ENCODE peak calls at places on chromosome 12, in ten cellular contexts. P, Q, G, E, N, J, F, Z, K and C are unnamed samples.

GRCh38 chr12:117819160-117819559 is 149.6 kb downstream of the KSR2 start:
- DNase-seq in F (no peak), J (no peak), Z (no peak), K (no peak), G (no peak), Q (no peak), P (no peak), N (no peak), E (no peak), C (no peak)

GRCh38 chr12:74317078-74317581 is 220.5 kb upstream of the ATXN7L3B start:
- DNase-seq in K (no peak), P (peak), Z (no peak), E (peak), Q (peak), G (no peak), F (peak), N (no peak), J (no peak), C (no peak)

GRCh38 chr12:118608770-118609344 is 232.5 kb downstream of the SUDS3 start:
- DNase-seq in Q (no peak), P (no peak), G (no peak), F (no peak), J (no peak), N (no peak), E (no peak), K (no peak), Z (no peak), C (no peak)

GRCh38 chr12:16607895-16608294 is 1.9 kb upstream of the LMO3 start:
- DNase-seq in F (no peak), K (no peak), G (no peak), Q (peak), N (no peak), J (no peak), E (no peak), P (peak), Z (no peak), C (no peak)

GRCh38 chr12:46470039-46470627 is 97.6 kb upstream of the SLC38A2 start:
- DNase-seq in K (no peak), G (no peak), J (no peak), P (no peak), Q (no peak), E (no peak), N (no peak), F (no peak), Z (no peak), C (no peak)

GRCh38 chr12:57091633-57092528 is 3.0 kb downstream of the NAB2 start:
- DNase-seq in Z (peak), K (no peak), F (no peak), G (no peak), E (no peak), J (no peak), Q (no peak), N (no peak), P (no peak), C (no peak)

GRCh38 chr12:50013361-50014147 is 11.7 kb downstream of the RACGAP1 start:
- DNase-seq in J (no peak), Q (no peak), K (no peak), N (no peak), P (no peak), E (no peak), G (no peak), Z (no peak), F (no peak), C (no peak)

GRCh38 chr12:94644622-94645021 is 5.7 kb downstream of the TMCC3 start:
- DNase-seq in K (peak), N (no peak), J (no peak), F (no peak), Z (no peak), Q (peak), G (no peak), P (no peak), E (no peak), C (no peak)

GRCh38 chr12:45669762-45670161 is 59.7 kb upstream of the ARID2 start:
- DNase-seq in Q (no peak), K (peak), P (no peak), J (no peak), N (no peak), E (no peak), G (no peak), Z (no peak), F (no peak), C (no peak)

GRCh38 chr12:52189376-52190174 is 2.2 kb downstream of the KRT80 start:
- DNase-seq in E (no peak), J (no peak), P (no peak), F (no peak), N (no peak), Q (peak), K (no peak), G (no peak), Z (no peak), C (no peak)

GRCh38 chr12:52187640-52188039 is 4.2 kb downstream of the KRT80 start:
- DNase-seq in P (no peak), G (no peak), F (no peak), Q (no peak), E (no peak), N (no peak), Z (no peak), K (no peak), J (no peak), C (no peak)

GRCh38 chr12:52186135-52186840 is 5.5 kb downstream of the KRT80 start:
- DNase-seq in G (no peak), F (no peak), N (no peak), K (no peak), E (no peak), J (no peak), Q (no peak), P (no peak), Z (no peak), C (no peak)

GRCh38 chr12:52187206-52187605 is 4.6 kb downstream of the KRT80 start:
- DNase-seq in F (no peak), G (no peak), E (no peak), N (no peak), Q (no peak), Z (no peak), P (no peak), J (no peak), K (no peak), C (no peak)

DNA sequence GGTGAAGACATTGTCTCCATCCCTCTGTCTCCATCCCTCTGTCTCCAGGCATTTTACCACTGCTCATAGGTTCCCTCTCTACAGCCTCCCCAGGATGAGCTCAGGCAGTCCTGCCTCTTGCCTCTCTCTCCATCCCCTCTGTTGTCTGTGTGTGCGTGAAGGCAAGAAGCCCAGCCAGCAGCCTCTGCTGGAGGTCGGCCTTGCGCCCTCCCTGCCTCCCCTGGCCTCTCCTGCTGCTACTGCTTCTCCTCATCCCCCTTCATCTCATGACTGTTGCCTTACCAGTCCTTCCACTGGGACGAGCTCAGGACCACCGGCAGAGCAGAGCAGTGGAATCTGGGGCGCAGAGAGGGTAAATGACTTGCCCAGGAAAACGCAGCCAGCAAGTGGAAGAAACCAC is 3.2 kb downstream of the KRT80 start:
- DNase-seq in Q (no peak), K (no peak), F (no peak), E (no peak), N (no peak), P (no peak), Z (no peak), J (no peak), G (no peak), C (no peak)
- TF ChIP-seq POLR2A in Q (no peak), K (no peak), F (no peak), E (no peak), N (no peak), P (no peak), Z (no peak), J (no peak), G (no peak), C (no peak)

GRCh38 chr12:69904761-69905160 is 79.7 kb downstream of the MYRFL start:
- DNase-seq in N (no peak), J (no peak), P (no peak), Q (no peak), G (no peak), E (no peak), K (no peak), F (no peak), Z (no peak), C (no peak)

GRCh38 chr12:69905801-69906200 is 80.8 kb downstream of the MYRFL start:
- DNase-seq in N (no peak), P (no peak), F (no peak), Z (no peak), J (no peak), Q (no peak), E (no peak), G (no peak), K (no peak), C (no peak)

GRCh38 chr12:69903548-69903947 is 78.5 kb downstream of the MYRFL start:
- DNase-seq in K (no peak), P (no peak), G (no peak), E (no peak), Z (no peak), Q (no peak), F (no peak), N (no peak), J (no peak), C (no peak)

GRCh38 chr12:69908208-69908607 is 83.2 kb downstream of the MYRFL start:
- DNase-seq in F (no peak), N (no peak), J (no peak), G (no peak), E (no peak), P (no peak), Q (no peak), K (no peak), Z (no peak), C (no peak)

GRCh38 chr12:69906411-69907216 is 81.6 kb downstream of the MYRFL start:
- DNase-seq in N (peak), F (no peak), K (no peak), E (no peak), Q (no peak), Z (no peak), P (no peak), J (no peak), G (no peak), C (no peak)
- H3K4me3 ChIP-seq in N (no peak), F (no peak), K (no peak), E (no peak), Q (no peak), Z (no peak), P (no peak), J (no peak), G (no peak), C (no peak)

GRCh38 chr12:122078141-122079037 is at the start of gene MLXIP:
- DNase-seq in P (peak), K (peak), Q (peak), E (peak), F (peak), Z (peak), G (peak), N (peak), J (peak), C (peak)
- TF ChIP-seq POLR2A in P (peak), K (peak), Q (peak), E (peak), F (peak), Z (peak), G (peak), N (no peak), J (peak), C (no peak)

GRCh38 chr12:2960432-2960956 is 1.3 kb downstream of the TEAD4 start:
- DNase-seq in P (peak), Z (no peak), E (peak), N (no peak), F (no peak), K (no peak), Q (peak), G (no peak), J (no peak), C (no peak)

GRCh38 chr12:2960996-2961616 is 1.9 kb downstream of the TEAD4 start:
- DNase-seq in Z (no peak), P (no peak), G (no peak), J (no peak), N (no peak), K (no peak), E (no peak), F (no peak), Q (no peak), C (no peak)

GRCh38 chr12:2959194-2959507 is at the start of gene TEAD4:
- DNase-seq in Q (peak), G (peak), N (no peak), Z (peak), J (no peak), E (peak), F (no peak), K (peak), P (peak), C (peak)

GRCh38 chr12:2958432-2959193 is 584 bp upstream of the TEAD4 start:
- DNase-seq in P (peak), Z (peak), N (no peak), Q (peak), F (no peak), K (peak), G (peak), E (peak), J (no peak), C (no peak)

DNA sequence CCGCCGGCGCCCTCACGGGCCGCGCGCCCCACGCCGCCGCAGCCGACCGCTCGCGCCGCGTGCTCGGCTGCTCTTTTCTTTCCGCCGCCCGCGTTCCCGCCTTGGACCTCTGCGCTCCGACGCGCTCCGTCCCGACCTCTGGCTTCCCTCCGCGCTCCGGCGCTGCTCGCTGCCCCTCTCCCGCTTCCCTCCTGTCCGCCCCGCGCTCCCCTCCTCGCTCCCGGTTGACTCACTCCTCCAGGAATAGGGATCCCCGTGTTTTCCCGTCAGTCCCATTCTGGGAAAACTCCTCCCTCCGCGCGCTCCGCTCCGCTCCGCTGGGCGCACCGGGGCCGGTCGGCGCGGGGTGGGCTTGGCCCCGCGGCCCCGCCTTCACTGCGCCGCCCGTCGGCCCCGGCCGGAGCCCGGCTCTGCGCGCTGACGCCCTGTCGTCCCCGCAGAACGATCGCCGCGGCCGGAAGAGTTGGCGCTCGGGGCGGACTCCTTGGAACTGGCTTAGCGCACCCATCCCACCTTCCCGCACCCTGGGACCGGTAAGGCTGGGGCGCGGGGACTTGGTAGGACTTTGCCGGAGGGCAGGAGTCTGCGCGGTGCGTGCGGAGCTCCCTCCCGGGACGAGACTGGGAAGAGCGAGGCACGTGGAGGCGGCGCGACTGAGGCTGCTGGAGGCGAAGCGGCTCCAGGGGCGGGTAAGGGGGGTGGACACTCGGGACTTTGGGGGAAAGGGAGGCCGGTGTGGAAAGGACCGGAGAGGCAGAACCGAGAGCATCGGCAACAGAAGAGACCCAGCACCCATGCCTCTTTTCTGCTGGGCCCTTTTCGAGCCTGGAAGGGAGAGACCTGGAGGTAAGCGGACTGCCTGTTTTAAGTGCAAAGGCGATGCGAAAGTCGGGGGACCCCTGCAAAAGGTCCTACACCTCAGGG is 573 bp downstream of the TEAD4 start:
- DNase-seq in Q (peak), G (peak), Z (peak), J (no peak), F (no peak), E (peak), K (peak), P (peak), N (no peak), C (no peak)
- H3K4me3 ChIP-seq in Q (peak), G (peak), Z (peak), J (no peak), F (peak), E (peak), K (peak), P (peak), N (peak), C (peak)

DNA sequence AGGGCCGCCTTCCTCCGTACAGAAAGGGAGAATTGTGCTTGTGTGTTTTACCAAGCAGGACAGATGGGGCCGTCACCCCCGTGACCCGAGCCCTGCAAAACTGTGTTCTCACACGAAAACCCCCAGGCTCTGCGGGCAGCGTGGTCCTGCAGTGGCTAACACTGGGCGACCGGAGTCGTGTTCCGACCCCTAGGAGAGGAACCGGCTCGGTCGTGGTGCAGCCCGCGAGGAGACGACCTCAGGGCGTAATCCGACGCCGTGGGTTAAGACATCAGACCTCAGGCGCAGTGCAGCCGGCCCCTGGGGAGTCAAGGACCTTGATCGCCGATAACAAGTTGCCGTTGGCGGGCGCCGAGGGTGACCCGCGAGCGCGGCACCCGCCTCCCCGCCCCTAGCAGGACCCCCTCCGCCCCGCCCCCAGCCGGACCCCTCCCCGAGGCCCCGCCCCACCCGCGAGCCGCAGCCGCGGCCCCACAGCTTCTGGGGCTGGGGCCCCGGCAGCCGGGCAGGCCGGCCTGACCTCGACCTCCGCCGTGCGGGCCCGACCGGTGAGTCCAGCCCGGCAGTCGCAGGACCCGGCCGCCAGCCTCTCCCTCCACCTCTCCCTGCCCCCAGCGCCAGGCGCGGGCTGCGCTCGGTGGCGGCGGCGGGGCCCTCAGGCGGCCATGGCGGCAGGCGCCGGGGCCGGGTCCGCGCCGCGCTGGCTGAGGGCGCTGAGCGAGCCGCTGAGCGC is at the start of gene CHPT1:
- DNase-seq in E (peak), K (peak), Z (peak), G (peak), J (peak), P (peak), Q (peak), F (peak), N (peak), C (peak)
- TF ChIP-seq POLR2A in E (peak), K (peak), Z (no peak), G (peak), J (peak), P (peak), Q (peak), F (peak), N (no peak), C (no peak)

GRCh38 chr12:116319316-116319715 is 41.8 kb upstream of the MED13L start:
- DNase-seq in F (no peak), E (no peak), Q (peak), J (no peak), P (no peak), N (no peak), K (no peak), G (no peak), Z (no peak), C (no peak)
- H3K4me3 ChIP-seq in F (no peak), E (no peak), Q (peak), J (no peak), P (no peak), N (no peak), K (peak), G (peak), Z (no peak), C (no peak)

DNA sequence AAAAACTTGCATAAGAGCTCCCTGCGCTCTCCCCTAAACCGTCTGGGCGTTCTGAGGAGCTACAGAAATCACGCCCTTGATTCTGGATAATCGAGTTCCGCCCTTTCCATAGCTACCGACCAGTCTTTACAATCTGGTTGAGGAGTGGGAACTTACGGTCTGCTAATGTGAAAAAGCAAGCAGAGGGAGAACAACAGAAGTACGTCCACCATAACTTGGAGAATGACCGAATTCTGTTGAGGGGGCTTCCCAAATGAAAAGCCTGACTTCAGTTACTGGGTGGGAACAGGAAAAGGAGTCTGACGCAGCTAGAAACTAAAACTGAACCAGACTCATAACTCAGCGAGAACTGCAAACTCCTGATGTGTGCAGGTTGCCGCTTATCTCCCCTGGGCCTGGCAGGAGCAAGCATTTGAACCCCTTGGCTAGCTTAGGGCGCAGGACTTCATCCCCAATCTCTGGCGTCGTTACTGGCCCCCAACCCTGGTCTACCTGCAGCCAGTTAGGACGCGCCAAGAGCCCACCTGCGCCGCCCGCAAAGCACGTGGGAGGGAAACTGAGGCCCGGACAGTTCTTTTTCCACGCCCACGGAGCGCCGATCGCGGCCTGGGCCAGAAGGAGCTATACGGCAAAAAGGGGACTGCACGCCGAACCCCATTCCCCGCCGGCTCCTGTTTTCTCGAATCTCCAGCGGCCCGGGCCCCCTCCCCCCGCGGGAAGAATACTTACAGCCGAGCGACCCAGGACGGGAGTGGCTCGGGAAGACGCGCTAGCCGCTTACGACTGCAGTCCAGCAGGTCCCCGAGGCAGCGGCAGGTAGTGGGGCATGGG is 818 bp downstream of the LRIG3 start:
- DNase-seq in Q (peak), J (no peak), G (peak), P (peak), F (peak), K (peak), N (peak), E (peak), Z (peak), C (no peak)
- TF ChIP-seq POLR2A in Q (no peak), J (no peak), G (no peak), P (no peak), F (no peak), K (no peak), N (no peak), E (no peak), Z (peak), C (no peak)

DNA sequence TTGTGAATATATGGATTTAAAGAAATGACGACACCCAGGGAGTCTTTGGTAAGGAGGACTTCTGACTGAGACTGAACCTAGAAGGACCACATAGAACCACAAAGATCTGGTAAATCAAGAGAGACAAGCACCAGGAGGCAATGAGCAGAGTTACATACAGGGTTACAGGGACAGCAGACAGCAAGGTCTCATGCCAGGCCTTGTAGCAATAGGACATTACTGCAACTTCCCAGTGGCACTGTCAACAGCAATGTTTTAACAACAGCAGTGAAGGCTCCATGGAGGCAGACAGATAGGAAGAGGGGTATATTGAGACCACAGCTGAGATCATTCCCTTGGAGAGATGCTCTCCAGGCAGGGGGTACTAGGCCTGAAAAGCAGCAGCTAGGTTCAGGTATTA is 18.5 kb downstream of the CPNE8 start:
- DNase-seq in Z (no peak), P (no peak), G (no peak), J (no peak), Q (no peak), E (no peak), N (no peak), F (no peak), K (no peak), C (no peak)
- H3K4me3 ChIP-seq in Z (no peak), P (no peak), G (no peak), J (no peak), Q (no peak), E (no peak), N (no peak), F (no peak), K (no peak), C (no peak)

DNA sequence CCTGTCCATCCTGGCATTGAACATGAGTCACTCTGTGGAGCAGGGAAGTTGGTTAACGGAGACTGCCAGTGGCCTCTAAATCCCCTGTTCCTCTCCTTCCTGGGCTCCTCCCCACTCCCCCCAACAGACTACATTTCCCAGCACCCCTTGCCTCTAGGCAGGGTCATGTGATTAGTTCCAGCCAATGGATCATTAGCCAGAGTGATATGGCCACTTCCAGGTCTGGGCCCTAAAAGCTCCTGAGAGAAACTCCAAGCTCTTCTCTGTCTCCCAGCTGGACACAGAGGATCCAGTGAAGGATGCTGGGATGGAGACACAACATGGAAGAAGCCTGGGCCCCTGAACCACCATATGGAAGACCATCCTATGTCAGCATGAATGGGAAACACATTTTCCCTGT is 54.4 kb upstream of the RFLNA start:
- DNase-seq in E (peak), Q (no peak), P (no peak), F (no peak), N (no peak), G (no peak), J (no peak), Z (no peak), K (no peak), C (no peak)
- TF ChIP-seq POLR2A in E (no peak), Q (no peak), P (no peak), F (no peak), N (no peak), G (no peak), J (no peak), Z (no peak), K (no peak), C (no peak)